ENCODE peak calls at places on chromosomes 1 and 21, in four cellular contexts. One of them, this sample, is unnamed.

GRCh38 chr1:9422921-9423505 is 116.3 kb upstream of the SLC25A33 start:
- DNase-seq in HepG2: no peak
- DNase-seq in A549: no peak
- DNase-seq in K562: no peak
- DNase-seq in this sample: no peak

GRCh38 chr21:40204956-40205355 is 337.7 kb downstream of the PCP4 start:
- DNase-seq in HepG2: no peak
- DNase-seq in A549: no peak
- DNase-seq in K562: no peak
- DNase-seq in this sample: no peak

GRCh38 chr1:200029624-200030074 is 2.1 kb downstream of the NR5A2 start:
- DNase-seq in HepG2: no peak
- DNase-seq in A549: no peak
- DNase-seq in K562: no peak
- DNase-seq in this sample: no peak

GRCh38 chr1:162779043-162779442 is 11.5 kb upstream of the HSD17B7 start:
- DNase-seq in HepG2: no peak
- DNase-seq in A549: no peak
- DNase-seq in K562: no peak
- DNase-seq in this sample: no peak

GRCh38 chr1:20449736-20450311 is 36.2 kb downstream of the CAMK2N1 start:
- DNase-seq in HepG2: peak
- DNase-seq in A549: peak
- DNase-seq in K562: no peak
- DNase-seq in this sample: no peak

GRCh38 chr1:4395158-4395557 is 259.3 kb upstream of the AJAP1 start:
- DNase-seq in HepG2: no peak
- DNase-seq in A549: peak
- DNase-seq in K562: no peak
- DNase-seq in this sample: no peak

GRCh38 chr1:44417351-44418021 is 12.4 kb downstream of the RNF220 start:
- DNase-seq in HepG2: no peak
- DNase-seq in A549: no peak
- DNase-seq in K562: no peak
- DNase-seq in this sample: no peak

GRCh38 chr1:239107676-239108075 is 278.7 kb upstream of the CHRM3 start:
- DNase-seq in HepG2: no peak
- DNase-seq in A549: no peak
- DNase-seq in K562: no peak
- DNase-seq in this sample: no peak

GRCh38 chr1:2085080-2085479 is 34.9 kb downstream of the PRKCZ start:
- DNase-seq in HepG2: no peak
- DNase-seq in A549: no peak
- DNase-seq in K562: no peak
- DNase-seq in this sample: no peak

GRCh38 chr1:171654705-171655214 is 2.3 kb upstream of the MYOC start:
- DNase-seq in HepG2: no peak
- DNase-seq in A549: no peak
- DNase-seq in K562: no peak
- DNase-seq in this sample: no peak

GRCh38 chr1:208237241-208237640 is 6.9 kb downstream of the PLXNA2 start:
- DNase-seq in HepG2: no peak
- DNase-seq in A549: no peak
- DNase-seq in K562: no peak
- DNase-seq in this sample: no peak

GRCh38 chr1:75265792-75266191 is 131.6 kb downstream of the LHX8 start:
- DNase-seq in HepG2: peak
- DNase-seq in A549: peak
- DNase-seq in K562: peak
- DNase-seq in this sample: peak

GRCh38 chr1:18343646-18344045 is 137.1 kb upstream of the KLHDC7A start:
- DNase-seq in HepG2: no peak
- DNase-seq in A549: no peak
- DNase-seq in K562: no peak
- DNase-seq in this sample: no peak
- TF ChIP-seq POLR2AphosphoS2 in HepG2: no peak
- TF ChIP-seq POLR2AphosphoS2 in A549: no peak
- TF ChIP-seq POLR2AphosphoS2 in K562: no peak
- TF ChIP-seq POLR2AphosphoS2 in this sample: no peak

DNA sequence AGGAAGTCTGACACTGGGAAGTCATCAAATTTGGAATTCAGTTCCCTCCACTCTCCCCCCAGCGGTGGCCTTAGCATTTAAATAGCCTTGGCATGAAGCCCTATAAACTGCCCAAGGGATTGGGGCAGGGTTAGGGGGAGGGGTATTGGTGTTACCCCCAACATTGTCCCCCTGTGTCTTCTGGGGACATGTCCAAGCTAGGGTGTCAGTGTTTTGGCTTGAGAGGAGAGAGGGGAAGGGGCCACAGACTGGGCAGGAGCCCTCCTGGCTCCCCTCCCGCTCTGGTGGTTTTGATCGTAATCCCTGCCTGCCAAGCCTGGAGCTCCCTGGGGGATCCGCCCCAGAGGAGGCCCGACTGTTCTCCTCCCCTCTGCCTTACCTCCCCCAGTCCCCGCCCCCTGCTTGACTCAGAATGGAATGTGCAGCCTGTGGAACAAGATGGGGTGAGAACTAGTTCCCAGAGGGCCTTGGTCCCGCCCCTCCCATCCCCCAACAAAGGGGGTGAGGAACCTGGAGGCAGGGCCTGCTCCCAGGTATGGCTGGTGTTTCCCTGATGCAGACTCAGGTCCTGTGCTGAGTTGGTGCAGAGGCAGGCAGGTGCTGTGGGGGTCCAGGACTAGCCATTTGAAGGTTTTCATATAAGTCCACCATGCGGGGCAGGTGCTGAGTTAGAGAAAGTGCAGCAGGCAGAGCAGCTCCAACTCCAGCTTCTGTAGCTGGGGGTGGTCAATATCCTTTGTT is 7.4 kb downstream of the SOX13 start:
- DNase-seq in HepG2: peak
- DNase-seq in A549: peak
- DNase-seq in K562: peak
- DNase-seq in this sample: no peak
- TF ChIP-seq USF2 in HepG2: no peak
- TF ChIP-seq USF2 in A549: no peak
- TF ChIP-seq USF2 in K562: no peak
- TF ChIP-seq USF2 in this sample: no peak

DNA sequence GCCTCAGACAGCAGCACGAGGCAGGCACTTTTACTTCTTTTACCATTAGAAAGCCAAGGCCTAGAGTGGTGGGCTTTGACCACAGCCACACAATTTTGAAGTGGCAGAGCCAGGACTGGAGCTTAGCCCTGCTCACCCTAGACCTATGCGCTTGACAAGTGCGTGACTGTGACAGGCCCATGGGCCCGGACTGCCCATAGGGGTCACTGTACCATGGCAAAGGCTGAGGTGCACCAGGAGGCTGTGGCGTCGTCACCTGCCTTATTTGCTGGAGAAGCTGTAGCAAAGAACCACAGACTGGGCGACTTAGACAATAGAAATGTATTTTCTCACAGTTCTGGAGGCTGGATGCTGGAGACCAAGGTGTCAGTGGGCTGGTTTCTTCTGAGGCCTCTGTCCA is 2.6 kb upstream of the TMEM82 start:
- DNase-seq in HepG2: no peak
- DNase-seq in A549: no peak
- DNase-seq in K562: no peak
- DNase-seq in this sample: no peak
- TF ChIP-seq POLR2AphosphoS2 in HepG2: no peak
- TF ChIP-seq POLR2AphosphoS2 in A549: no peak
- TF ChIP-seq POLR2AphosphoS2 in K562: no peak
- TF ChIP-seq POLR2AphosphoS2 in this sample: no peak

GRCh38 chr1:40475268-40475667 is 1.8 kb upstream of the ZFP69 start:
- DNase-seq in HepG2: no peak
- DNase-seq in A549: no peak
- DNase-seq in K562: no peak
- DNase-seq in this sample: no peak

GRCh38 chr1:40478276-40478675 is 1.2 kb downstream of the ZFP69 start:
- DNase-seq in HepG2: no peak
- DNase-seq in A549: no peak
- DNase-seq in K562: no peak
- DNase-seq in this sample: no peak

GRCh38 chr1:40476924-40477679 is at the start of gene ZFP69:
- DNase-seq in HepG2: peak
- DNase-seq in A549: no peak
- DNase-seq in K562: peak
- DNase-seq in this sample: no peak

GRCh38 chr1:40479156-40479555 is 2.1 kb downstream of the ZFP69 start:
- DNase-seq in HepG2: no peak
- DNase-seq in A549: no peak
- DNase-seq in K562: no peak
- DNase-seq in this sample: no peak

DNA sequence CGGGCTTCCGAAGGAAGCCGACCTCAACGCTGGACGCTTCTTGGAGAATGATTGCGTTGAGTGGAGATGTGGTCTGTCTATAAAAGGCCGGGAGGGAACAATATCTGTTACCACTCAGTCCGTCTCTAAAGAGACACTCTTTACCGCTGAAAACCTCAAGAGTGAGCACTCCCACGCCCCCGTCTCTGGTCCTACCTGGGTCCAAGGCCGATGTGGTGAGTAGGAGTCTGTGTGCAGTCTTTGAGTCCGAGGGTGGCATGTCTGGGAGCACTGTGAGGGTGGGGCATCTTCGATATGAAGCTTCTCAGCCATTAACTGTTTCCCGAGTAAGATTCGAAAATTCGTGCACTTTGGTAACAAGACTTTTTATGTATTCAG is 579 bp downstream of the ZFP69 start:
- DNase-seq in HepG2: no peak
- DNase-seq in A549: no peak
- DNase-seq in K562: peak
- DNase-seq in this sample: no peak
- TF ChIP-seq USF2 in HepG2: no peak
- TF ChIP-seq USF2 in A549: no peak
- TF ChIP-seq USF2 in K562: no peak
- TF ChIP-seq USF2 in this sample: no peak

GRCh38 chr1:26084091-26084561 is 16.7 kb upstream of the TRIM63 start:
- DNase-seq in HepG2: no peak
- DNase-seq in A549: no peak
- DNase-seq in K562: no peak
- DNase-seq in this sample: no peak
- TF ChIP-seq POLR2AphosphoS2 in HepG2: no peak
- TF ChIP-seq POLR2AphosphoS2 in A549: no peak
- TF ChIP-seq POLR2AphosphoS2 in K562: no peak
- TF ChIP-seq POLR2AphosphoS2 in this sample: no peak

DNA sequence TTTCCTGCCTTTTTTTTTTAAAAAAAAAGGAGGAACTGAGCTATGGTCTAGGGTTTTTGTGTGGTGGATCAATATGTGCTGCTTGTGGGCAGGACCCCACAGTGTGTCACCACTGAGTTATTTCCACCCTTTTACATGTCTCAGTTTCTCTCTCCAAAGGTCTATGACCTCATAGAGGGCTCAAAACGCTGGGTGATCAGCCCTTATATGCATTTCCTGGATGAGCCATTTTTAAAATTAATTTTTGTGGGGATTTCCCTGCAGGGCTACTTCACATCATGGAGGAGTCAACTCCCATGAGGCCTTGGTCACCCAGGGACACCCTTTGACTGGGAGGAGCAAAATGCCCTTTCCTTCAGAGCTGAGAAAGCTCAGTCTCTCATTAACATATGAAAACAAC is 20.7 kb upstream of the HAO2 start:
- DNase-seq in HepG2: no peak
- DNase-seq in A549: no peak
- DNase-seq in K562: no peak
- DNase-seq in this sample: peak
- TF ChIP-seq USF2 in HepG2: no peak
- TF ChIP-seq USF2 in A549: no peak
- TF ChIP-seq USF2 in K562: no peak
- TF ChIP-seq USF2 in this sample: no peak

This sample was measured in GM12878.